ENCODE peak calls at places on chromosomes 7 and 10, in eight cellular contexts. One of them, this sample, is unnamed.

GRCh38 chr7:149865437-149865836 is 8.3 kb upstream of the ATP6V0E2 start:
- DNase-seq in substantia nigra: no peak
- DNase-seq in CD8-positive, alpha-beta memory T cell: peak
- DNase-seq in ovary: no peak
- DNase-seq in testis: no peak
- DNase-seq in MM.1S: peak
- DNase-seq in sigmoid colon: no peak
- DNase-seq in body of pancreas: no peak
- DNase-seq in this sample: no peak

GRCh38 chr10:50740351-50740688 is 584 bp downstream of the ASAH2B start:
- DNase-seq in sigmoid colon: no peak
- DNase-seq in CD8-positive, alpha-beta memory T cell: peak
- DNase-seq in body of pancreas: peak
- DNase-seq in testis: no peak
- DNase-seq in substantia nigra: no peak
- DNase-seq in MM.1S: peak
- DNase-seq in ovary: peak
- DNase-seq in this sample: no peak

GRCh38 chr7:21169667-21170605 is 257.9 kb upstream of the SP4 start:
- DNase-seq in sigmoid colon: no peak
- DNase-seq in ovary: no peak
- DNase-seq in substantia nigra: no peak
- DNase-seq in body of pancreas: no peak
- DNase-seq in CD8-positive, alpha-beta memory T cell: no peak
- DNase-seq in testis: no peak
- DNase-seq in MM.1S: no peak
- DNase-seq in this sample: no peak

GRCh38 chr7:5598261-5598761 is 174.7 kb upstream of the TNRC18 start:
- DNase-seq in testis: peak
- DNase-seq in CD8-positive, alpha-beta memory T cell: no peak
- DNase-seq in MM.1S: no peak
- DNase-seq in ovary: no peak
- DNase-seq in sigmoid colon: peak
- DNase-seq in substantia nigra: no peak
- DNase-seq in body of pancreas: no peak
- DNase-seq in this sample: no peak

GRCh38 chr10:17503795-17504194 is 49.4 kb upstream of the ST8SIA6 start:
- DNase-seq in sigmoid colon: no peak
- DNase-seq in MM.1S: no peak
- DNase-seq in CD8-positive, alpha-beta memory T cell: no peak
- DNase-seq in ovary: no peak
- DNase-seq in testis: no peak
- DNase-seq in body of pancreas: no peak
- DNase-seq in substantia nigra: no peak
- DNase-seq in this sample: no peak

GRCh38 chr10:85983051-85983450 is 383.5 kb downstream of the GRID1 start:
- DNase-seq in testis: no peak
- DNase-seq in MM.1S: no peak
- DNase-seq in substantia nigra: no peak
- DNase-seq in CD8-positive, alpha-beta memory T cell: no peak
- DNase-seq in sigmoid colon: no peak
- DNase-seq in ovary: no peak
- DNase-seq in body of pancreas: no peak
- DNase-seq in this sample: no peak

GRCh38 chr10:71736570-71737355 is 17.2 kb upstream of the C10orf105 start:
- DNase-seq in body of pancreas: peak
- DNase-seq in sigmoid colon: no peak
- DNase-seq in testis: no peak
- DNase-seq in CD8-positive, alpha-beta memory T cell: no peak
- DNase-seq in substantia nigra: no peak
- DNase-seq in ovary: no peak
- DNase-seq in MM.1S: no peak
- DNase-seq in this sample: no peak

GRCh38 chr10:63765126-63765525 is 243.9 kb downstream of the REEP3 start:
- DNase-seq in body of pancreas: no peak
- DNase-seq in MM.1S: no peak
- DNase-seq in substantia nigra: no peak
- DNase-seq in ovary: no peak
- DNase-seq in testis: no peak
- DNase-seq in sigmoid colon: no peak
- DNase-seq in CD8-positive, alpha-beta memory T cell: no peak
- DNase-seq in this sample: peak

GRCh38 chr10:126468876-126469643 is 80.8 kb upstream of the ADAM12 start:
- DNase-seq in ovary: no peak
- DNase-seq in MM.1S: no peak
- DNase-seq in testis: no peak
- DNase-seq in sigmoid colon: no peak
- DNase-seq in body of pancreas: no peak
- DNase-seq in CD8-positive, alpha-beta memory T cell: peak
- DNase-seq in substantia nigra: no peak
- DNase-seq in this sample: no peak

GRCh38 chr7:81210092-81211064 is 291.5 kb upstream of the SEMA3C start:
- DNase-seq in substantia nigra: no peak
- DNase-seq in MM.1S: no peak
- DNase-seq in sigmoid colon: no peak
- DNase-seq in CD8-positive, alpha-beta memory T cell: no peak
- DNase-seq in testis: no peak
- DNase-seq in body of pancreas: no peak
- DNase-seq in ovary: no peak
- DNase-seq in this sample: no peak

GRCh38 chr10:80408198-80409085 is at the start of gene PRXL2A:
- DNase-seq in CD8-positive, alpha-beta memory T cell: peak
- DNase-seq in body of pancreas: peak
- DNase-seq in substantia nigra: peak
- DNase-seq in testis: peak
- DNase-seq in sigmoid colon: peak
- DNase-seq in MM.1S: peak
- DNase-seq in ovary: peak
- DNase-seq in this sample: no peak

GRCh38 chr10:12726971-12727831 is 274.3 kb downstream of the CCDC3 start:
- DNase-seq in substantia nigra: no peak
- DNase-seq in testis: no peak
- DNase-seq in ovary: no peak
- DNase-seq in sigmoid colon: peak
- DNase-seq in CD8-positive, alpha-beta memory T cell: no peak
- DNase-seq in body of pancreas: no peak
- DNase-seq in MM.1S: no peak
- DNase-seq in this sample: no peak

GRCh38 chr10:82737556-82737955 is 862.6 kb downstream of the NRG3 start:
- DNase-seq in ovary: no peak
- DNase-seq in testis: no peak
- DNase-seq in sigmoid colon: no peak
- DNase-seq in body of pancreas: no peak
- DNase-seq in substantia nigra: no peak
- DNase-seq in MM.1S: no peak
- DNase-seq in CD8-positive, alpha-beta memory T cell: no peak
- DNase-seq in this sample: no peak

GRCh38 chr7:55381696-55382095 is 16.6 kb downstream of the LANCL2 start:
- DNase-seq in MM.1S: no peak
- DNase-seq in testis: no peak
- DNase-seq in body of pancreas: no peak
- DNase-seq in substantia nigra: no peak
- DNase-seq in sigmoid colon: no peak
- DNase-seq in ovary: no peak
- DNase-seq in CD8-positive, alpha-beta memory T cell: no peak
- DNase-seq in this sample: no peak

GRCh38 chr10:4081691-4082111 is 296.7 kb upstream of the KLF6 start:
- DNase-seq in ovary: peak
- DNase-seq in substantia nigra: no peak
- DNase-seq in CD8-positive, alpha-beta memory T cell: no peak
- DNase-seq in body of pancreas: no peak
- DNase-seq in sigmoid colon: no peak
- DNase-seq in testis: peak
- DNase-seq in MM.1S: no peak
- DNase-seq in this sample: no peak

GRCh38 chr10:19488592-19489280 is 327.5 kb upstream of the PLXDC2 start:
- DNase-seq in sigmoid colon: peak
- DNase-seq in ovary: peak
- DNase-seq in MM.1S: no peak
- DNase-seq in substantia nigra: no peak
- DNase-seq in CD8-positive, alpha-beta memory T cell: no peak
- DNase-seq in body of pancreas: peak
- DNase-seq in testis: peak
- DNase-seq in this sample: no peak

GRCh38 chr10:114024876-114025609 is 18.6 kb upstream of the ADRB1 start:
- DNase-seq in CD8-positive, alpha-beta memory T cell: peak
- DNase-seq in body of pancreas: no peak
- DNase-seq in sigmoid colon: no peak
- DNase-seq in ovary: no peak
- DNase-seq in testis: no peak
- DNase-seq in substantia nigra: no peak
- DNase-seq in MM.1S: peak
- DNase-seq in this sample: no peak

GRCh38 chr10:74282853-74283205 is 131.8 kb downstream of the ADK start:
- DNase-seq in substantia nigra: no peak
- DNase-seq in testis: no peak
- DNase-seq in body of pancreas: no peak
- DNase-seq in ovary: no peak
- DNase-seq in CD8-positive, alpha-beta memory T cell: no peak
- DNase-seq in MM.1S: no peak
- DNase-seq in sigmoid colon: no peak
- DNase-seq in this sample: peak

GRCh38 chr7:78437118-78437517 is 638.5 kb downstream of the PHTF2 start:
- DNase-seq in substantia nigra: no peak
- DNase-seq in MM.1S: no peak
- DNase-seq in testis: no peak
- DNase-seq in body of pancreas: no peak
- DNase-seq in sigmoid colon: no peak
- DNase-seq in CD8-positive, alpha-beta memory T cell: no peak
- DNase-seq in ovary: no peak
- DNase-seq in this sample: no peak

GRCh38 chr10:60578217-60578616 is 188.5 kb upstream of the ANK3 start:
- DNase-seq in CD8-positive, alpha-beta memory T cell: no peak
- DNase-seq in MM.1S: no peak
- DNase-seq in ovary: no peak
- DNase-seq in body of pancreas: no peak
- DNase-seq in substantia nigra: no peak
- DNase-seq in sigmoid colon: no peak
- DNase-seq in testis: no peak
- DNase-seq in this sample: no peak

GRCh38 chr7:130853503-130854279 is 119.7 kb upstream of the KLF14 start:
- DNase-seq in CD8-positive, alpha-beta memory T cell: no peak
- DNase-seq in ovary: no peak
- DNase-seq in sigmoid colon: no peak
- DNase-seq in MM.1S: no peak
- DNase-seq in body of pancreas: no peak
- DNase-seq in testis: no peak
- DNase-seq in substantia nigra: no peak
- DNase-seq in this sample: peak

GRCh38 chr7:28181921-28182517 is 1.4 kb upstream of the JAZF1 start:
- DNase-seq in MM.1S: no peak
- DNase-seq in testis: no peak
- DNase-seq in body of pancreas: no peak
- DNase-seq in sigmoid colon: no peak
- DNase-seq in CD8-positive, alpha-beta memory T cell: no peak
- DNase-seq in ovary: peak
- DNase-seq in substantia nigra: no peak
- DNase-seq in this sample: no peak

GRCh38 chr7:42869131-42870020 is 42.5 kb downstream of the C7orf25 start:
- DNase-seq in testis: no peak
- DNase-seq in ovary: no peak
- DNase-seq in substantia nigra: no peak
- DNase-seq in CD8-positive, alpha-beta memory T cell: no peak
- DNase-seq in sigmoid colon: no peak
- DNase-seq in body of pancreas: no peak
- DNase-seq in MM.1S: no peak
- DNase-seq in this sample: no peak

GRCh38 chr10:61836888-61837747 is 64.4 kb upstream of the ARID5B start:
- DNase-seq in testis: no peak
- DNase-seq in body of pancreas: no peak
- DNase-seq in CD8-positive, alpha-beta memory T cell: no peak
- DNase-seq in ovary: no peak
- DNase-seq in sigmoid colon: no peak
- DNase-seq in MM.1S: no peak
- DNase-seq in substantia nigra: no peak
- DNase-seq in this sample: peak
- H3K27ac ChIP-seq in testis: peak
- H3K27ac ChIP-seq in body of pancreas: peak
- H3K27ac ChIP-seq in CD8-positive, alpha-beta memory T cell: no peak
- H3K27ac ChIP-seq in ovary: peak
- H3K27ac ChIP-seq in sigmoid colon: peak
- H3K27ac ChIP-seq in MM.1S: no peak
- H3K27ac ChIP-seq in substantia nigra: no peak
- H3K27ac ChIP-seq in this sample: peak

GRCh38 chr10:119166564-119166963 is 1.1 kb upstream of the SFXN4 start:
- DNase-seq in testis: no peak
- DNase-seq in sigmoid colon: no peak
- DNase-seq in substantia nigra: no peak
- DNase-seq in ovary: no peak
- DNase-seq in MM.1S: no peak
- DNase-seq in body of pancreas: no peak
- DNase-seq in CD8-positive, alpha-beta memory T cell: no peak
- DNase-seq in this sample: no peak
- H3K27ac ChIP-seq in testis: peak
- H3K27ac ChIP-seq in sigmoid colon: peak
- H3K27ac ChIP-seq in substantia nigra: peak
- H3K27ac ChIP-seq in ovary: no peak
- H3K27ac ChIP-seq in MM.1S: no peak
- H3K27ac ChIP-seq in body of pancreas: no peak
- H3K27ac ChIP-seq in CD8-positive, alpha-beta memory T cell: peak
- H3K27ac ChIP-seq in this sample: peak

GRCh38 chr7:127704211-127704610 is 52.2 kb downstream of the SND1 start:
- DNase-seq in sigmoid colon: no peak
- DNase-seq in MM.1S: no peak
- DNase-seq in CD8-positive, alpha-beta memory T cell: no peak
- DNase-seq in ovary: no peak
- DNase-seq in body of pancreas: no peak
- DNase-seq in testis: no peak
- DNase-seq in substantia nigra: no peak
- DNase-seq in this sample: no peak
- H3K27ac ChIP-seq in sigmoid colon: no peak
- H3K27ac ChIP-seq in MM.1S: no peak
- H3K27ac ChIP-seq in CD8-positive, alpha-beta memory T cell: no peak
- H3K27ac ChIP-seq in ovary: no peak
- H3K27ac ChIP-seq in body of pancreas: no peak
- H3K27ac ChIP-seq in testis: no peak
- H3K27ac ChIP-seq in substantia nigra: no peak
- H3K27ac ChIP-seq in this sample: no peak

GRCh38 chr7:1085910-1086421 is 1.9 kb upstream of the GPER1 start:
- DNase-seq in sigmoid colon: no peak
- DNase-seq in substantia nigra: no peak
- DNase-seq in testis: no peak
- DNase-seq in ovary: no peak
- DNase-seq in body of pancreas: no peak
- DNase-seq in CD8-positive, alpha-beta memory T cell: no peak
- DNase-seq in MM.1S: no peak
- DNase-seq in this sample: no peak
- H3K27ac ChIP-seq in sigmoid colon: no peak
- H3K27ac ChIP-seq in substantia nigra: no peak
- H3K27ac ChIP-seq in testis: no peak
- H3K27ac ChIP-seq in ovary: no peak
- H3K27ac ChIP-seq in body of pancreas: no peak
- H3K27ac ChIP-seq in CD8-positive, alpha-beta memory T cell: no peak
- H3K27ac ChIP-seq in MM.1S: no peak
- H3K27ac ChIP-seq in this sample: no peak